ENCODE peak calls at places on chromosomes 6 and 20, in eight cellular contexts. J, I, M, C, Y, B, A and D are unnamed samples.

GRCh38 chr20:16760431-16761304 is 12.5 kb downstream of the OTOR start:
- DNase-seq in J (no peak), I (peak; percentile 21), M (no peak), C (peak; percentile 75), Y (no peak), B (no peak), A (no peak), D (no peak)

GRCh38 chr6:106519460-106520394 is 109.6 kb downstream of the RTN4IP1 start:
- DNase-seq in J (peak; percentile 96), I (no peak), M (peak; percentile 95), C (no peak), Y (peak; percentile 74), B (peak; percentile 76), A (no peak), D (no peak)

GRCh38 chr6:145647602-145648001 is 87.7 kb downstream of the EPM2A start:
- DNase-seq in J (no peak), I (no peak), M (no peak), C (no peak), Y (no peak), B (no peak), A (no peak), D (no peak)

GRCh38 chr6:43703512-43704429 is 16.2 kb upstream of the MRPS18A start:
- DNase-seq in J (no peak), I (no peak), M (no peak), C (no peak), Y (no peak), B (no peak), A (no peak), D (peak; percentile 4)

GRCh38 chr6:39961178-39961577 is 26.9 kb upstream of the MOCS1 start:
- DNase-seq in J (peak; percentile 16), I (no peak), M (peak; percentile 47), C (no peak), Y (no peak), B (no peak), A (no peak), D (no peak)

GRCh38 chr6:105592329-105592728 is 189.4 kb upstream of the PREP start:
- DNase-seq in J (peak; percentile 99), I (no peak), M (peak; percentile 96), C (no peak), Y (no peak), B (no peak), A (no peak), D (no peak)

GRCh38 chr6:131281471-131282270 is 146.4 kb downstream of the AKAP7 start:
- DNase-seq in J (no peak), I (peak; percentile 69), M (peak; percentile 17), C (no peak), Y (peak; percentile 88), B (peak; percentile 80), A (no peak), D (peak; percentile 63)

GRCh38 chr6:112145080-112145573 is 57.7 kb downstream of the FAM229B start:
- DNase-seq in J (no peak), I (peak; percentile 10), M (no peak), C (no peak), Y (no peak), B (no peak), A (no peak), D (no peak)

GRCh38 chr6:27669798-27670301 is 196.9 kb upstream of the ZNF184 start:
- DNase-seq in J (no peak), I (no peak), M (no peak), C (no peak), Y (peak; percentile 23), B (no peak), A (no peak), D (no peak)

GRCh38 chr20:10329387-10330005 is 104.5 kb downstream of the MKKS start:
- DNase-seq in J (no peak), I (no peak), M (no peak), C (no peak), Y (no peak), B (no peak), A (no peak), D (no peak)

GRCh38 chr6:82410151-82410621 is 46.6 kb downstream of the TPBG start:
- DNase-seq in J (no peak), I (no peak), M (peak; percentile 54), C (no peak), Y (peak; percentile 87), B (no peak), A (no peak), D (no peak)

GRCh38 chr20:63697868-63698545 is 1.6 kb downstream of the TNFRSF6B start:
- DNase-seq in J (peak; percentile 29), I (no peak), M (no peak), C (peak; percentile 49), Y (no peak), B (no peak), A (peak; percentile 67), D (peak; percentile 75)

GRCh38 chr6:41073968-41074691 is 1.4 kb downstream of the NFYA start:
- DNase-seq in J (no peak), I (peak; percentile 48), M (peak; percentile 41), C (no peak), Y (peak; percentile 37), B (no peak), A (no peak), D (no peak)

GRCh38 chr6:144777249-144777648 is 492.1 kb downstream of the UTRN start:
- DNase-seq in J (no peak), I (no peak), M (no peak), C (no peak), Y (no peak), B (no peak), A (no peak), D (no peak)

GRCh38 chr6:53802582-53802981 is 7.8 kb downstream of the LRRC1 start:
- DNase-seq in J (no peak), I (no peak), M (peak; percentile 62), C (no peak), Y (no peak), B (no peak), A (no peak), D (no peak)

GRCh38 chr6:16337280-16337975 is 99.0 kb downstream of the GMPR start:
- DNase-seq in J (no peak), I (no peak), M (peak; percentile 93), C (peak; percentile 79), Y (no peak), B (no peak), A (peak; percentile 96), D (peak; percentile 98)

GRCh38 chr6:7154341-7155139 is 46.8 kb downstream of the RREB1 start:
- DNase-seq in J (no peak), I (no peak), M (no peak), C (no peak), Y (no peak), B (no peak), A (no peak), D (no peak)

GRCh38 chr6:164807125-164807524 is 502.3 kb downstream of the C6orf118 start:
- DNase-seq in J (no peak), I (peak; percentile 6), M (no peak), C (no peak), Y (no peak), B (no peak), A (no peak), D (no peak)

GRCh38 chr6:21278078-21278790 is 315.3 kb upstream of the SOX4 start:
- DNase-seq in J (no peak), I (no peak), M (no peak), C (no peak), Y (no peak), B (no peak), A (no peak), D (no peak)

GRCh38 chr20:62240015-62240685 is 1.8 kb downstream of the OSBPL2 start:
- DNase-seq in J (no peak), I (no peak), M (no peak), C (no peak), Y (no peak), B (no peak), A (no peak), D (no peak)
- H3K27ac ChIP-seq in J (no peak overlapping the region), I (no peak overlapping the region), M (no peak overlapping the region), C (no peak overlapping the region), Y (no peak overlapping the region), B (no peak overlapping the region), A (no peak overlapping the region), D (no peak overlapping the region)

GRCh38 chr20:31860431-31861345 is 9.6 kb downstream of the DUSP15 start:
- DNase-seq in J (peak; percentile 40), I (peak; percentile 72), M (no peak), C (peak; percentile 54), Y (no peak), B (no peak), A (no peak), D (peak; percentile 61)

GRCh38 chr20:31861346-31862156 is 8.8 kb downstream of the DUSP15 start:
- DNase-seq in J (peak; percentile 32), I (peak; percentile 87), M (peak; percentile 36), C (peak; percentile 58), Y (peak; percentile 76), B (peak; percentile 61), A (no peak), D (peak; percentile 89)

GRCh38 chr20:31863296-31864085 is 6.8 kb downstream of the DUSP15 start:
- DNase-seq in J (no peak), I (no peak), M (no peak), C (no peak), Y (no peak), B (no peak), A (no peak), D (no peak)

GRCh38 chr20:31862506-31862905 is 7.8 kb downstream of the DUSP15 start:
- DNase-seq in J (no peak), I (no peak), M (no peak), C (no peak), Y (no peak), B (no peak), A (no peak), D (no peak)

DNA sequence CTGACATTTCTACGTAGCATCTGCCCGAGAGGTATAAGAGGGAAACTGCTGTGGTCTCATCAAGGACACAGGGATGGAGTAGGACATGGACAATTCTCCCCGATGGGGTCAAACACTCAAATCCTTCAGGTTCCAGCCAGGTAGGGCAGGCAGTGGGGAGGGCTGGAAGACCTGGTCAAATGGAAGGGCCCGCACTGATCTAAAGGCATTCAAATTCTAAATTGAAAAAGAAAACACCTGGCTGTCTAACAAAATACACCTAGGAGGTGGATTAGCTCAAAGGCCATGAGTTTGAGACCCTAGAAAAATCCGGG is 8.2 kb downstream of the DUSP15 start:
- DNase-seq in J (no peak), I (no peak), M (no peak), C (no peak), Y (no peak), B (no peak), A (no peak), D (no peak)
- H3K27me3 ChIP-seq in J (no peaks in the 10 kb centered on the region), I (no peaks in the 10 kb centered on the region), M (peaks cover 85% of the 10 kb centered on the region), C (no peaks in the 10 kb centered on the region), Y (peaks cover 47% of the 10 kb centered on the region), B (peaks cover 16% of the 10 kb centered on the region), A (peaks cover 40% of the 10 kb centered on the region), D (no peaks in the 10 kb centered on the region)

GRCh38 chr20:38893485-38894090 is 32.6 kb upstream of the FAM83D start:
- DNase-seq in J (peak; percentile 18), I (peak; percentile 78), M (peak; percentile 18), C (peak; percentile 64), Y (peak; percentile 46), B (peak; percentile 81), A (no peak), D (peak; percentile 69)
- H3K27ac ChIP-seq in J (no peak overlapping the region), I (no peak overlapping the region), M (no peak overlapping the region), C (no peak overlapping the region), Y (no peak overlapping the region), B (peak overlapping the region; percentile 29), A (no peak overlapping the region), D (no peak overlapping the region)

DNA sequence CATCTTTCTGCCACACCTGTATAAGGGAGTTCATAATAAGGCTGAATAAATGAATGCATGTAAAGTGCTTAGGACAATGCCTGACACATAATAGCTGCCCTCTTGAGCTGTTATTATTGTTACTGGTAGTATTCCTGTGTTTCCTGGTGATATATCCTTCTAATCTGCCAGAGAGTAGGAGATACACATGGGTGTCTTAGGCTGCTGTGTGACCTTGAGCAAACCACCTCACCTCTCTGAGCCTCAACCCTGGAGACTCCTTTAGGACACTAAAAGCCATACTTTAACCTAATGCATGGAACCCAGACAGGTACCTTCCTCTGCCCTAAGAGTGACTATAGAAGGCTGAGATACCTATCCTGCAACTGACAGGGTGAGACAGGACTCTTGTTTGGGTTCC is 7.6 kb downstream of the SCRT2 start:
- DNase-seq in J (no peak), I (no peak), M (no peak), C (no peak), Y (no peak), B (no peak), A (no peak), D (no peak)
- H3K27me3 ChIP-seq in J (peaks cover 15% of the 10 kb centered on the region), I (peaks cover 3% of the 10 kb centered on the region), M (peaks cover 84% of the 10 kb centered on the region), C (no peaks in the 10 kb centered on the region), Y (peaks cover 40% of the 10 kb centered on the region), B (no peaks in the 10 kb centered on the region), A (peaks cover 98% of the 10 kb centered on the region), D (no peaks in the 10 kb centered on the region)